ENCODE peak calls at places on chromosomes 7 and 10, in five cellular contexts. One of them, this sample, is unnamed. For H3K4me1, the result is how much of the 10 kb centered on the place peaks cover.

GRCh38 chr10:650691-651615 is 38.5 kb downstream of the DIP2C start:
- DNase-seq in mucosa of descending colon: peak
- DNase-seq in lower lobe of right lung: no peak
- DNase-seq in A673: no peak
- DNase-seq in transverse colon: no peak
- DNase-seq in this sample: peak

GRCh38 chr7:1019789-1020610 is 24.3 kb upstream of the GPR146 start:
- DNase-seq in mucosa of descending colon: no peak
- DNase-seq in lower lobe of right lung: no peak
- DNase-seq in A673: no peak
- DNase-seq in transverse colon: no peak
- DNase-seq in this sample: no peak

GRCh38 chr10:44066211-44066837 is 318.6 kb downstream of the CXCL12 start:
- DNase-seq in mucosa of descending colon: no peak
- DNase-seq in lower lobe of right lung: no peak
- DNase-seq in A673: no peak
- DNase-seq in transverse colon: no peak
- DNase-seq in this sample: no peak

GRCh38 chr10:71873582-71874182 is 22.6 kb upstream of the PSAP start:
- DNase-seq in mucosa of descending colon: no peak
- DNase-seq in lower lobe of right lung: no peak
- DNase-seq in A673: no peak
- DNase-seq in transverse colon: no peak
- DNase-seq in this sample: no peak

GRCh38 chr7:73774923-73775322 is 4.9 kb upstream of the CLDN3 start:
- DNase-seq in mucosa of descending colon: no peak
- DNase-seq in lower lobe of right lung: no peak
- DNase-seq in A673: peak
- DNase-seq in transverse colon: no peak
- DNase-seq in this sample: peak

GRCh38 chr10:72076756-72077155 is 11.6 kb downstream of the SPOCK2 start:
- DNase-seq in mucosa of descending colon: no peak
- DNase-seq in lower lobe of right lung: peak
- DNase-seq in A673: no peak
- DNase-seq in transverse colon: no peak
- DNase-seq in this sample: no peak

GRCh38 chr10:116184448-116184794 is 88.6 kb downstream of the GFRA1 start:
- DNase-seq in mucosa of descending colon: no peak
- DNase-seq in lower lobe of right lung: no peak
- DNase-seq in A673: no peak
- DNase-seq in transverse colon: no peak
- DNase-seq in this sample: no peak

GRCh38 chr7:70694357-70694908 is 437.5 kb upstream of the GALNT17 start:
- DNase-seq in mucosa of descending colon: peak
- DNase-seq in lower lobe of right lung: peak
- DNase-seq in A673: peak
- DNase-seq in transverse colon: peak
- DNase-seq in this sample: peak

GRCh38 chr10:132677096-132677904 is 108.6 kb downstream of the NKX6-2 start:
- DNase-seq in mucosa of descending colon: peak
- DNase-seq in lower lobe of right lung: peak
- DNase-seq in A673: no peak
- DNase-seq in transverse colon: no peak
- DNase-seq in this sample: no peak

GRCh38 chr10:28130267-28130666 is 131.4 kb upstream of the ODAD2 start:
- DNase-seq in mucosa of descending colon: no peak
- DNase-seq in lower lobe of right lung: no peak
- DNase-seq in A673: peak
- DNase-seq in transverse colon: no peak
- DNase-seq in this sample: peak

GRCh38 chr10:7787150-7787856 is 490 bp downstream of the KIN start:
- DNase-seq in mucosa of descending colon: no peak
- DNase-seq in lower lobe of right lung: no peak
- DNase-seq in A673: peak
- DNase-seq in transverse colon: no peak
- DNase-seq in this sample: no peak

GRCh38 chr10:14062528-14063260 is 268.0 kb downstream of the FRMD4A start:
- DNase-seq in mucosa of descending colon: no peak
- DNase-seq in lower lobe of right lung: no peak
- DNase-seq in A673: peak
- DNase-seq in transverse colon: no peak
- DNase-seq in this sample: peak

GRCh38 chr10:74681917-74682627 is 144.3 kb upstream of the KAT6B start:
- DNase-seq in mucosa of descending colon: no peak
- DNase-seq in lower lobe of right lung: no peak
- DNase-seq in A673: peak
- DNase-seq in transverse colon: no peak
- DNase-seq in this sample: no peak

GRCh38 chr7:95584752-95585425 is 11.4 kb downstream of the PDK4 start:
- DNase-seq in mucosa of descending colon: no peak
- DNase-seq in lower lobe of right lung: no peak
- DNase-seq in A673: no peak
- DNase-seq in transverse colon: no peak
- DNase-seq in this sample: no peak

GRCh38 chr7:14303536-14303935 is 314.1 kb upstream of the ETV1 start:
- DNase-seq in mucosa of descending colon: no peak
- DNase-seq in lower lobe of right lung: no peak
- DNase-seq in A673: no peak
- DNase-seq in transverse colon: no peak
- DNase-seq in this sample: no peak

GRCh38 chr7:6271091-6271658 is 1.2 kb downstream of the CYTH3 start:
- DNase-seq in mucosa of descending colon: peak
- DNase-seq in lower lobe of right lung: peak
- DNase-seq in A673: peak
- DNase-seq in transverse colon: peak
- DNase-seq in this sample: no peak

GRCh38 chr10:132102717-132103110 is 37.0 kb downstream of the JAKMIP3 start:
- DNase-seq in mucosa of descending colon: no peak
- DNase-seq in lower lobe of right lung: no peak
- DNase-seq in A673: no peak
- DNase-seq in transverse colon: no peak
- DNase-seq in this sample: no peak

GRCh38 chr7:541661-542060 is 22.0 kb upstream of the PDGFA start:
- DNase-seq in mucosa of descending colon: no peak
- DNase-seq in lower lobe of right lung: no peak
- DNase-seq in A673: no peak
- DNase-seq in transverse colon: no peak
- DNase-seq in this sample: no peak

GRCh38 chr10:119330342-119330741 is 123.0 kb downstream of the GRK5 start:
- DNase-seq in mucosa of descending colon: no peak
- DNase-seq in lower lobe of right lung: no peak
- DNase-seq in A673: peak
- DNase-seq in transverse colon: no peak
- DNase-seq in this sample: no peak

GRCh38 chr10:98309366-98310355 is 41.7 kb upstream of the LOXL4 start:
- DNase-seq in mucosa of descending colon: peak
- DNase-seq in lower lobe of right lung: peak
- DNase-seq in A673: peak
- DNase-seq in transverse colon: peak
- DNase-seq in this sample: peak

GRCh38 chr10:131834152-131834810 is 66.5 kb upstream of the PPP2R2D start:
- DNase-seq in mucosa of descending colon: peak
- DNase-seq in lower lobe of right lung: peak
- DNase-seq in A673: no peak
- DNase-seq in transverse colon: no peak
- DNase-seq in this sample: no peak

GRCh38 chr7:139658919-139659675 is 118.7 kb downstream of the HIPK2 start:
- DNase-seq in mucosa of descending colon: no peak
- DNase-seq in lower lobe of right lung: no peak
- DNase-seq in A673: no peak
- DNase-seq in transverse colon: no peak
- DNase-seq in this sample: no peak

GRCh38 chr7:102287082-102287464 is 405 bp downstream of the SH2B2 start:
- DNase-seq in mucosa of descending colon: peak
- DNase-seq in lower lobe of right lung: no peak
- DNase-seq in A673: no peak
- DNase-seq in transverse colon: no peak
- DNase-seq in this sample: no peak

GRCh38 chr10:12839349-12839927 is 162.1 kb downstream of the CCDC3 start:
- DNase-seq in mucosa of descending colon: no peak
- DNase-seq in lower lobe of right lung: no peak
- DNase-seq in A673: no peak
- DNase-seq in transverse colon: no peak
- DNase-seq in this sample: no peak

GRCh38 chr7:43314379-43315158 is 202.1 kb downstream of the HECW1 start:
- DNase-seq in mucosa of descending colon: no peak
- DNase-seq in lower lobe of right lung: no peak
- DNase-seq in A673: no peak
- DNase-seq in transverse colon: no peak
- DNase-seq in this sample: no peak

GRCh38 chr7:106041140-106041717 is 70.9 kb downstream of the SYPL1 start:
- DNase-seq in mucosa of descending colon: no peak
- DNase-seq in lower lobe of right lung: no peak
- DNase-seq in A673: peak
- DNase-seq in transverse colon: no peak
- DNase-seq in this sample: no peak

GRCh38 chr10:12704488-12704887 is 297.0 kb downstream of the CCDC3 start:
- DNase-seq in mucosa of descending colon: no peak
- DNase-seq in lower lobe of right lung: no peak
- DNase-seq in A673: no peak
- DNase-seq in transverse colon: no peak
- DNase-seq in this sample: no peak

GRCh38 chr7:155814569-155815276 is 2.5 kb upstream of the SHH start:
- DNase-seq in mucosa of descending colon: no peak
- DNase-seq in lower lobe of right lung: no peak
- DNase-seq in A673: no peak
- DNase-seq in transverse colon: no peak
- DNase-seq in this sample: no peak

GRCh38 chr7:92925876-92926696 is 89.7 kb upstream of the CDK6 start:
- DNase-seq in mucosa of descending colon: no peak
- DNase-seq in lower lobe of right lung: no peak
- DNase-seq in A673: no peak
- DNase-seq in transverse colon: no peak
- DNase-seq in this sample: no peak

GRCh38 chr10:119898577-119898976 is 6.0 kb downstream of the SEC23IP start:
- DNase-seq in mucosa of descending colon: no peak
- DNase-seq in lower lobe of right lung: no peak
- DNase-seq in A673: no peak
- DNase-seq in transverse colon: no peak
- DNase-seq in this sample: no peak

GRCh38 chr10:98446656-98447221 is at the start of gene HPS1:
- DNase-seq in mucosa of descending colon: peak
- DNase-seq in lower lobe of right lung: peak
- DNase-seq in A673: peak
- DNase-seq in transverse colon: peak
- DNase-seq in this sample: peak

GRCh38 chr7:55397617-55398016 is 32.5 kb downstream of the LANCL2 start:
- DNase-seq in mucosa of descending colon: no peak
- DNase-seq in lower lobe of right lung: no peak
- DNase-seq in A673: no peak
- DNase-seq in transverse colon: no peak
- DNase-seq in this sample: no peak

GRCh38 chr10:23445591-23445990 is 6.7 kb downstream of the OTUD1 start:
- DNase-seq in mucosa of descending colon: no peak
- DNase-seq in lower lobe of right lung: no peak
- DNase-seq in A673: no peak
- DNase-seq in transverse colon: no peak
- DNase-seq in this sample: no peak
- H3K4me1 ChIP-seq in mucosa of descending colon: under half
- H3K4me1 ChIP-seq in lower lobe of right lung: half or more
- H3K4me1 ChIP-seq in A673: under half
- H3K4me1 ChIP-seq in transverse colon: under half
- H3K4me1 ChIP-seq in this sample: under half

DNA sequence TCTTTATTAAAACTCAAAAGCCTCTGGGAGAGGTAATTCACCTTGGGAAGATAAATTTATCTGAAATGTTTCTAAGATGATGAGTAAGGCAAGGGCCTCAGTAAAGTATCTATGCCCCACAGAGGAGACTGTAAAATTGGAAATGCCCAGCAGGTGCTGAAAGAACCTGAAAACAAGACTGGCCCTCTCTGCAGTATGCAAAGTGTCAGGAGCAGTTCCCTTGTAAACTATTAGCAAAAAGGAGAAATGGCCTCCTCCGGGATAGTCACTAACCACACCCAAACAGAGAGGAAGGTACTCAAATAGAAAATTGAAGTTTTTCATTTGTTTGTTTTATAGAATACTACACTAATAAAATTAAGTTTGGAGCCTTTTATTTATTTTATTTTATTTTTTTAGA is 81.2 kb downstream of the FZD1 start:
- DNase-seq in mucosa of descending colon: no peak
- DNase-seq in lower lobe of right lung: no peak
- DNase-seq in A673: no peak
- DNase-seq in transverse colon: no peak
- DNase-seq in this sample: no peak
- H3K4me1 ChIP-seq in mucosa of descending colon: under half
- H3K4me1 ChIP-seq in lower lobe of right lung: under half
- H3K4me1 ChIP-seq in A673: half or more
- H3K4me1 ChIP-seq in transverse colon: under half
- H3K4me1 ChIP-seq in this sample: under half

GRCh38 chr7:132376361-132377013 is 199.8 kb downstream of the PLXNA4 start:
- DNase-seq in mucosa of descending colon: peak
- DNase-seq in lower lobe of right lung: no peak
- DNase-seq in A673: no peak
- DNase-seq in transverse colon: no peak
- DNase-seq in this sample: no peak

GRCh38 chr7:132379292-132379691 is 197.0 kb downstream of the PLXNA4 start:
- DNase-seq in mucosa of descending colon: no peak
- DNase-seq in lower lobe of right lung: no peak
- DNase-seq in A673: no peak
- DNase-seq in transverse colon: no peak
- DNase-seq in this sample: no peak

GRCh38 chr7:132377703-132378584 is 198.3 kb downstream of the PLXNA4 start:
- DNase-seq in mucosa of descending colon: no peak
- DNase-seq in lower lobe of right lung: no peak
- DNase-seq in A673: no peak
- DNase-seq in transverse colon: no peak
- DNase-seq in this sample: no peak

GRCh38 chr7:132380065-132380464 is 196.2 kb downstream of the PLXNA4 start:
- DNase-seq in mucosa of descending colon: no peak
- DNase-seq in lower lobe of right lung: no peak
- DNase-seq in A673: no peak
- DNase-seq in transverse colon: no peak
- DNase-seq in this sample: peak

GRCh38 chr7:132377043-132377442 is 199.2 kb downstream of the PLXNA4 start:
- DNase-seq in mucosa of descending colon: no peak
- DNase-seq in lower lobe of right lung: no peak
- DNase-seq in A673: no peak
- DNase-seq in transverse colon: no peak
- DNase-seq in this sample: no peak
- H3K4me1 ChIP-seq in mucosa of descending colon: under half
- H3K4me1 ChIP-seq in lower lobe of right lung: under half
- H3K4me1 ChIP-seq in A673: under half
- H3K4me1 ChIP-seq in transverse colon: under half
- H3K4me1 ChIP-seq in this sample: under half

DNA sequence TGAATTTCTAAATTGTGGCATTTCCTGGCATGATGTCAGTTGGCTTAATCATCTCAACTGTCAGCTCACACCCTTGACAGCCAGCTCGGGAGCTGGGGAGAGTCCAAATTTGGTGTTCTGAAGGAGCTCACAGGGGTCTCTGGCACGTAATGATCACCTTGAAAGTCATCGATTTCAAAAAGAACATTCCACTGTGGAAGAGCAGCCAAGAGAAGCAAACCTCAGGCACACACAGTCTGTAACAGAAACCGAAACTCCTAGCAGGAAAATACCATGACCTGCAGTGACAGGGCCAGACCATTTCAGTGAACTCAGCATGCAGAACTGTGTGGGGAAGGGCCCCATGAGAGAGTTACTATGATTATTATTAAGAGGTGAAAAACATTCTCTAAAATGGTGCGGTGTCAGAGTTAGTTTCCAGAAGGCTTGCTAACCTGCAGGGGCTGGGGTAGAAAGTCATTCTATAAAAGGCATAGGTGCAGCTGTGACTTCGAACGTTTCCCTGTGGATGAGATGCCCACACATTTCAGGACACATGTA is 26.4 kb upstream of the KLF6 start:
- DNase-seq in mucosa of descending colon: no peak
- DNase-seq in lower lobe of right lung: no peak
- DNase-seq in A673: no peak
- DNase-seq in transverse colon: peak
- DNase-seq in this sample: peak
- H3K4me1 ChIP-seq in mucosa of descending colon: half or more
- H3K4me1 ChIP-seq in lower lobe of right lung: half or more
- H3K4me1 ChIP-seq in A673: under half
- H3K4me1 ChIP-seq in transverse colon: half or more
- H3K4me1 ChIP-seq in this sample: under half